ENCODE peak calls at places on chromosomes 6 and 20, in ten cellular contexts. N is esophagus muscularis mucosa, Z is uterus, K is lower leg skin, Y is transverse colon, L is A549, G is body of pancreas, S is heart left ventricle, V is HCT116, I is GM12891. O is an unnamed sample.

GRCh38 chr20:16423311-16424212 is 149.7 kb downstream of the KIF16B start:
- DNase-seq in N (peak), Z (no peak), K (no peak), Y (no peak), L (no peak), G (peak), S (no peak), V (no peak), I (no peak), O (no peak)

GRCh38 chr20:2840967-2841531 is 504 bp downstream of the VPS16 start:
- DNase-seq in N (peak), Z (peak), K (peak), Y (peak), L (peak), G (peak), S (peak), V (no peak), I (no peak), O (peak)

GRCh38 chr6:33323623-33323948 is 6.0 kb upstream of the ZBTB22 start:
- DNase-seq in N (no peak), Z (no peak), K (no peak), Y (no peak), L (no peak), G (no peak), S (no peak), V (no peak), I (no peak), O (no peak)

GRCh38 chr6:7282097-7282906 is 30.7 kb downstream of the SSR1 start:
- DNase-seq in N (no peak), Z (no peak), K (no peak), Y (no peak), L (no peak), G (no peak), S (no peak), V (no peak), I (no peak), O (no peak)

GRCh38 chr20:58494923-58495622 is 20.1 kb downstream of the APCDD1L start:
- DNase-seq in N (no peak), Z (no peak), K (peak), Y (no peak), L (no peak), G (no peak), S (no peak), V (no peak), I (no peak), O (no peak)

GRCh38 chr6:138287144-138287955 is 69.1 kb upstream of the PBOV1 start:
- DNase-seq in N (no peak), Z (no peak), K (no peak), Y (peak), L (no peak), G (peak), S (no peak), V (peak), I (peak), O (peak)

GRCh38 chr6:113779656-113780055 is 77.5 kb upstream of the MARCKS start:
- DNase-seq in N (no peak), Z (no peak), K (no peak), Y (no peak), L (no peak), G (no peak), S (no peak), V (no peak), I (no peak), O (no peak)

GRCh38 chr6:55239099-55239498 is 64.8 kb downstream of the HCRTR2 start:
- DNase-seq in N (no peak), Z (no peak), K (no peak), Y (no peak), L (no peak), G (peak), S (no peak), V (no peak), I (no peak), O (no peak)

GRCh38 chr20:50704971-50705370 is 13.6 kb upstream of the RIPOR3 start:
- DNase-seq in N (no peak), Z (no peak), K (no peak), Y (no peak), L (no peak), G (no peak), S (no peak), V (no peak), I (no peak), O (no peak)

DNA sequence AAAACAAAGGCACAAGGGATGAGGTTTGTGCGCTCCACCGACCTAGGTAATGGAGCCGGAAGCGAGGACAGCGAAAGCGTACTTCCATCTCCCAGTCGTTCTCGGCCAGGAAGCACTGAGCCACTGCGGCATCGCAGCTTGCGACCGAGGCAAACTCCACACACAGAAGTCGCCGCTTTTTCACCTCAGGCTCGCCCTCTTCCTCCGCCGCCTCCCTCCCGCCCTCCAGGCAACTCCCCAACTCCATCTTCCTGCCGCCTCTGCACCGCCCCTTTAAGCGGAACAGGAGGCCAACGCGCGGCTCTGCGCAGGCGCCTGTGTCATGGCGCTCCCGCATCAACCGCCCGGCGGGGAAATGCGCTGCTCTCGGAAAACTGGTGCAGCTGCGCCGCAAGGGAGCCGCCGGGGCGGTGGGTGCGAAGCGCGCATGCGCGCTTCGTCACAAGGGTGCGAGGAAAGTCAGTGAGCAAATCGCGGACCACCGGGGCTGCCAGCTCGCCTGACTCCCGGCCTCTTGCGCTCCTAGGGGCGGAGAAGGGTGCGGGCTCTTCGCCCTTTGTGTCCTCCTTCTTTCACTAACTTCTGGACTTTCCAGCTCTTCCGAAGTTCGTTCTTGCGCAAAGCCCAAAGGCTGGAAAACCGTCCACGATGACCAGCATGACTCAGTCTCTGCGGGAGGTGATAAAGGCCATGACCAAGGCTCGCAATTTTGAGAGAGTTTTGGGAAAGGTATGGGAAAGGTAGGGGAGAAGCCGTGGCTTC is at the start of the genes ACOT13 and TDP2:
- DNase-seq in N (peak), Z (peak), K (peak), Y (peak), L (peak), G (peak), S (peak), V (peak), I (peak), O (peak)
- TF ChIP-seq POLR2A in N (peak), Z (peak), K (no peak), Y (peak), L (peak), G (peak), S (peak), V (peak), I (peak), O (peak)

DNA sequence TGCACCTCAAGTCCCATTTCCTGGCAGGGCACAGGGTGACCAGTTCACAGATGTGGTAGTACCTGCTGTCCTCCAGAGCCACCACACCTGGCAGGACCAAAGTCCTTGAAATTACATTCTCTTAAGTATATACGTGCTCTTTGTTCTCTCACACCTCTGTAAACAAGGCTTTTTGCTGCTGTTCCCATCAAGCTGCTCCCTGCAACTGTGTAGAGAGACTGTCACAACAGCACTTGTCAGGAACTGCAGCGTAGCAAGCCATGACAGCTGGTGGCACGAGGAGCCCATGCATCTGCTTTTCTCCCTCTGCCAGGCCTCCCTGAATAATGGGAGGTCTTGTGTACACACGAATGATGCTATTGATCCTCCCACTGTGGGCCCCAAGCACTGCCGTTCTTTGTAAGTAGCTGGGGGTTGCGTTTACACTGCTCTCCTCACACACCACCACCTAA is 431.8 kb downstream of the CD83 start:
- DNase-seq in N (no peak), Z (no peak), K (no peak), Y (peak), L (no peak), G (no peak), S (no peak), V (no peak), I (no peak), O (no peak)
- TF ChIP-seq POLR2A in N (no peak), Z (no peak), K (no peak), Y (peak), L (no peak), G (no peak), S (no peak), V (no peak), I (no peak), O (no peak)

GRCh38 chr6:79234150-79235022 is at the start of gene HMGN3:
- DNase-seq in N (peak), Z (peak), K (peak), Y (peak), L (peak), G (peak), S (peak), V (peak), I (peak), O (peak)

GRCh38 chr6:79232696-79233462 is 1.6 kb downstream of the HMGN3 start:
- DNase-seq in N (no peak), Z (no peak), K (no peak), Y (no peak), L (no peak), G (no peak), S (no peak), V (no peak), I (no peak), O (no peak)

GRCh38 chr6:79230149-79230548 is 4.3 kb downstream of the HMGN3 start:
- DNase-seq in N (no peak), Z (no peak), K (no peak), Y (no peak), L (no peak), G (no peak), S (no peak), V (no peak), I (no peak), O (no peak)

GRCh38 chr6:79231101-79231500 is 3.4 kb downstream of the HMGN3 start:
- DNase-seq in N (no peak), Z (no peak), K (no peak), Y (no peak), L (no peak), G (no peak), S (no peak), V (no peak), I (no peak), O (no peak)

GRCh38 chr6:79233611-79234149 is 802 bp downstream of the HMGN3 start:
- DNase-seq in N (peak), Z (peak), K (peak), Y (peak), L (peak), G (peak), S (peak), V (peak), I (peak), O (peak)
- TF ChIP-seq POLR2A in N (no peak), Z (peak), K (no peak), Y (peak), L (peak), G (peak), S (peak), V (no peak), I (peak), O (peak)

GRCh38 chr20:33821270-33821836 is 10.2 kb downstream of the CHMP4B start:
- DNase-seq in N (no peak), Z (no peak), K (no peak), Y (no peak), L (no peak), G (no peak), S (no peak), V (peak), I (no peak), O (peak)
- TF ChIP-seq POLR2A in N (no peak), Z (no peak), K (no peak), Y (no peak), L (no peak), G (no peak), S (no peak), V (no peak), I (no peak), O (no peak)

O was measured in erythroblast.